ENCODE peak calls at places on chromosomes 7 and 10, in six cellular contexts. O is astrocyte of the spinal cord; Q is stimulated activated CD8-positive, alpha-beta memory T cell treated with anti-CD3 and anti-CD28 coated beads, Interleukin-7, amount 100 ng/mL, for 1 hour; X is activated CD8-positive, alpha-beta memory T cell treated with anti-CD3 and anti-CD28 coated beads for 48 hours; H is HTR-8/SVneo; R is astrocyte of the hippocampus. K is an unnamed sample.

GRCh38 chr10:124666494-124666893 is 77.7 kb downstream of the FAM53B start:
- DNase-seq in X (no peak), O (no peak), H (no peak), Q (no peak), R (no peak), K (no peak)

GRCh38 chr7:92177362-92177761 is 1.6 kb downstream of the LRRD1 start:
- DNase-seq in R (peak; percentile 6), X (no peak), H (peak; percentile 46), Q (no peak), O (peak; percentile 55), K (no peak)

GRCh38 chr10:70753841-70754621 is 31.1 kb downstream of the TBATA start:
- DNase-seq in X (no peak), R (peak; percentile 70), O (peak; percentile 24), H (no peak), Q (no peak), K (no peak)

GRCh38 chr10:14554091-14554842 is 220.4 kb downstream of the FAM107B start:
- DNase-seq in R (no peak), O (no peak), H (no peak), Q (no peak), X (no peak), K (no peak)

GRCh38 chr10:99539820-99540219 is 7.1 kb downstream of the NKX2-3 start:
- DNase-seq in H (no peak), Q (no peak), R (no peak), X (no peak), O (no peak), K (no peak)

GRCh38 chr10:78263521-78263988 is 229.9 kb downstream of the RPS24 start:
- DNase-seq in H (peak; percentile 32), X (no peak), R (no peak), Q (no peak), O (peak; percentile 49), K (no peak)

GRCh38 chr7:134789967-134790685 is 10.7 kb downstream of the CALD1 start:
- DNase-seq in R (peak; percentile 62), H (no peak), Q (no peak), O (peak; percentile 67), X (no peak), K (no peak)

GRCh38 chr7:135210818-135211178 is 528 bp downstream of the WDR91 start:
- DNase-seq in R (peak; percentile 63), Q (no peak), O (peak; percentile 40), X (no peak), H (peak; percentile 6), K (peak; percentile 55)

GRCh38 chr10:98259606-98260319 is 8.2 kb downstream of the LOXL4 start:
- DNase-seq in O (no peak), R (no peak), X (no peak), Q (no peak), H (no peak), K (no peak)

GRCh38 chr10:4058514-4059029 is 273.6 kb upstream of the KLF6 start:
- DNase-seq in O (no peak), H (no peak), Q (no peak), R (no peak), X (no peak), K (no peak)

GRCh38 chr10:61623101-61623500 is 39.6 kb upstream of the CABCOCO1 start:
- DNase-seq in Q (no peak), X (no peak), O (peak; percentile 17), R (peak; percentile 21), H (no peak), K (peak; percentile 26)

GRCh38 chr7:32536585-32536984 is 41.3 kb downstream of the AVL9 start:
- DNase-seq in X (no peak), H (peak; percentile 37), Q (no peak), R (peak; percentile 86), O (peak; percentile 84), K (no peak)

GRCh38 chr7:134780166-134780853 is 876 bp downstream of the CALD1 start:
- DNase-seq in Q (no peak), X (no peak), R (peak; percentile 45), H (no peak), O (peak; percentile 49), K (no peak)

GRCh38 chr10:77609781-77610272 is 27.8 kb downstream of the KCNMA1 start:
- DNase-seq in Q (no peak), X (no peak), H (no peak), R (no peak), O (peak; percentile 62), K (no peak)

GRCh38 chr10:3534433-3534832 is 250.6 kb downstream of the KLF6 start:
- DNase-seq in X (no peak), H (no peak), Q (no peak), R (no peak), O (no peak), K (no peak)

GRCh38 chr10:79042639-79043411 is 25.9 kb upstream of the ZMIZ1 start:
- DNase-seq in Q (no peak), R (no peak), X (no peak), O (no peak), H (no peak), K (no peak)

GRCh38 chr7:123725586-123726171 is 23.1 kb downstream of the WASL start:
- DNase-seq in R (no peak), O (no peak), X (no peak), Q (no peak), H (no peak), K (no peak)

GRCh38 chr10:4758256-4758655 is 67.8 kb upstream of the AKR1E2 start:
- DNase-seq in O (no peak), R (no peak), X (no peak), H (no peak), Q (no peak), K (no peak)

GRCh38 chr7:92834661-92835139 is 1.7 kb downstream of the CDK6 start:
- DNase-seq in Q (no peak), R (peak; percentile 61), X (no peak), O (no peak), H (peak; percentile 3), K (no peak)

GRCh38 chr10:62903828-62904227 is 87.7 kb upstream of the EGR2 start:
- DNase-seq in O (no peak), R (no peak), H (no peak), X (no peak), Q (no peak), K (no peak)

GRCh38 chr10:28807760-28808613 is 130.7 kb downstream of the BAMBI start:
- DNase-seq in R (peak; percentile 35), H (no peak), Q (no peak), O (no peak), X (no peak), K (no peak)

GRCh38 chr10:122514045-122514840 is 46.3 kb upstream of the DMBT1 start:
- DNase-seq in Q (no peak), H (no peak), X (no peak), R (no peak), O (peak; percentile 48), K (no peak)

GRCh38 chr7:128860158-128861073 is 2.2 kb upstream of the ATP6V1F start:
- DNase-seq in H (no peak), X (no peak), Q (no peak), R (peak; percentile 35), O (peak; percentile 50), K (no peak)

GRCh38 chr7:99473315-99473596 is 566 bp downstream of the ZNF789 start:
- DNase-seq in X (no peak), R (peak; percentile 79), Q (no peak), O (peak; percentile 75), H (peak; percentile 13), K (no peak)

GRCh38 chr7:97513326-97513725 is 218.6 kb upstream of the TAC1 start:
- DNase-seq in H (no peak), X (no peak), O (no peak), R (no peak), Q (no peak), K (no peak)

GRCh38 chr7:118305686-118306085 is 81.2 kb downstream of the ANKRD7 start:
- DNase-seq in X (no peak), H (no peak), O (peak; percentile 80), Q (no peak), R (peak; percentile 3), K (no peak)

GRCh38 chr10:103722632-103723031 is 132.7 kb downstream of the SH3PXD2A start:
- DNase-seq in H (no peak), O (no peak), R (no peak), X (no peak), Q (no peak), K (no peak)